ENCODE peak calls at places on chromosome 5, in four cellular contexts. S is lung, J is heart right ventricle, W is fibroblast of mammary gland. B is an unnamed sample.

GRCh38 chr5:33834334-33834733 is 57.5 kb downstream of the ADAMTS12 start:
- DNase-seq in S (no peak), J (no peak), W (no peak), B (no peak)

GRCh38 chr5:98111686-98112085 is 661.8 kb upstream of the RGMB start:
- DNase-seq in S (no peak), J (no peak), W (peak), B (peak)

GRCh38 chr5:154371687-154372086 is 74.1 kb upstream of the SAP30L start:
- DNase-seq in S (no peak), J (no peak), W (peak), B (peak)

GRCh38 chr5:56508249-56508648 is 275.1 kb upstream of the ANKRD55 start:
- DNase-seq in S (no peak), J (no peak), W (no peak), B (no peak)

GRCh38 chr5:125785407-125785806 is 637.8 kb upstream of the GRAMD2B start:
- DNase-seq in S (no peak), J (no peak), W (no peak), B (no peak)

GRCh38 chr5:173234129-173234793 is 745 bp downstream of the NKX2-5 start:
- DNase-seq in S (no peak), J (peak), W (no peak), B (no peak)

GRCh38 chr5:150789943-150790611 is 11.5 kb downstream of the SMIM3 start:
- DNase-seq in S (peak), J (no peak), W (peak), B (peak)

GRCh38 chr5:31124906-31125305 is 68.6 kb upstream of the CDH6 start:
- DNase-seq in S (no peak), J (no peak), W (no peak), B (peak)

GRCh38 chr5:110639307-110639902 is 87.1 kb downstream of the TMEM232 start:
- DNase-seq in S (no peak), J (no peak), W (peak), B (no peak)

GRCh38 chr5:173512637-173513435 is 103.6 kb downstream of the BOD1 start:
- DNase-seq in S (no peak), J (no peak), W (no peak), B (no peak)

GRCh38 chr5:151451626-151452520 is 4.5 kb downstream of the SLC36A1 start:
- DNase-seq in S (no peak), J (no peak), W (peak), B (peak)

GRCh38 chr5:16787278-16787677 is 148.8 kb downstream of the MYO10 start:
- DNase-seq in S (no peak), J (no peak), W (no peak), B (no peak)

GRCh38 chr5:169201597-169201996 is 99.3 kb downstream of the SLIT3 start:
- DNase-seq in S (no peak), J (no peak), W (peak), B (peak)

GRCh38 chr5:39760385-39761198 is 335.8 kb upstream of the DAB2 start:
- DNase-seq in S (no peak), J (no peak), W (peak), B (peak)

GRCh38 chr5:63262191-63262981 is 683.8 kb downstream of the LRRC70 start:
- DNase-seq in S (no peak), J (no peak), W (peak), B (peak)

GRCh38 chr5:1112596-1113331 is 901 bp upstream of the SLC12A7 start:
- DNase-seq in S (no peak), J (no peak), W (no peak), B (peak)

GRCh38 chr5:165525268-165525667 is 2019.8 kb downstream of the MAT2B start:
- DNase-seq in S (no peak), J (no peak), W (peak), B (peak)

GRCh38 chr5:173243808-173244305 is 8.9 kb upstream of the NKX2-5 start:
- DNase-seq in S (no peak), J (peak), W (no peak), B (no peak)

GRCh38 chr5:21154526-21154925 is 1166.5 kb upstream of the CDH18 start:
- DNase-seq in S (no peak), J (no peak), W (no peak), B (peak)

GRCh38 chr5:141637693-141638419 is 1.1 kb downstream of the RELL2 start:
- DNase-seq in S (peak), J (peak), W (peak), B (peak)

GRCh38 chr5:61801174-61801573 is 469.1 kb downstream of the ZSWIM6 start:
- DNase-seq in S (no peak), J (no peak), W (no peak), B (no peak)

GRCh38 chr5:133144245-133144981 is 92.6 kb downstream of the HSPA4 start:
- DNase-seq in S (no peak), J (no peak), W (no peak), B (no peak)

GRCh38 chr5:152427691-152428090 is 22.6 kb upstream of the NMUR2 start:
- DNase-seq in S (no peak), J (no peak), W (no peak), B (no peak)

GRCh38 chr5:64417390-64417789 is 88.4 kb upstream of the RGS7BP start:
- DNase-seq in S (no peak), J (no peak), W (no peak), B (no peak)

GRCh38 chr5:151106073-151106472 is 25.2 kb upstream of the TNIP1 start:
- DNase-seq in S (no peak), J (no peak), W (no peak), B (no peak)

GRCh38 chr5:86909896-86910295 is 292.2 kb downstream of the COX7C start:
- DNase-seq in S (no peak), J (no peak), W (peak), B (peak)

GRCh38 chr5:142683116-142683515 is 2.8 kb downstream of the FGF1 start:
- DNase-seq in S (no peak), J (no peak), W (no peak), B (no peak)

GRCh38 chr5:142685418-142686209 is at the start of gene FGF1:
- DNase-seq in S (no peak), J (peak), W (no peak), B (peak)

GRCh38 chr5:142686210-142686734 is 382 bp upstream of the FGF1 start:
- DNase-seq in S (no peak), J (no peak), W (no peak), B (peak)

GRCh38 chr5:142683885-142684505 is 1.9 kb downstream of the FGF1 start:
- DNase-seq in S (no peak), J (no peak), W (no peak), B (no peak)

GRCh38 chr5:142684508-142685031 is 1.3 kb downstream of the FGF1 start:
- DNase-seq in S (no peak), J (no peak), W (no peak), B (no peak)
- H3K4me3 ChIP-seq in S (no peak), J (peak), W (no peak), B (no peak)

DNA sequence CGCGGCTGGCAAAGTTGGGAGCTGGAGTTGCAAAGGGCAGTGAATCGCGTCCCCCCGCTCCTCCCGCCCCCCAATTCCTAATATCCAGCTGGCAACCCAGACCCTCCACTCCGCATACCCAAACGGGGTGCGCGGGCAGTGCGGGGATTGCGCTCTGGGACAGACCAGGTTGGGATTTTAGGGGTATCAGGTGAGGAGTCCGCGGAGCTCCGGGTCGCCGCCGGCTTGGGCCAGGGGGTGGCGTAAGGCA is 553 bp downstream of the IQGAP2 start:
- DNase-seq in S (no peak), J (peak), W (no peak), B (no peak)
- TF ChIP-seq CTCF in S (no peak), J (no peak), W (no peak), B (no peak)

GRCh38 chr5:42655982-42656660 is 100.5 kb upstream of the CCDC152 start:
- DNase-seq in S (no peak), J (no peak), W (peak), B (peak)
- H3K4me3 ChIP-seq in S (no peak), J (no peak), W (no peak), B (peak)

DNA sequence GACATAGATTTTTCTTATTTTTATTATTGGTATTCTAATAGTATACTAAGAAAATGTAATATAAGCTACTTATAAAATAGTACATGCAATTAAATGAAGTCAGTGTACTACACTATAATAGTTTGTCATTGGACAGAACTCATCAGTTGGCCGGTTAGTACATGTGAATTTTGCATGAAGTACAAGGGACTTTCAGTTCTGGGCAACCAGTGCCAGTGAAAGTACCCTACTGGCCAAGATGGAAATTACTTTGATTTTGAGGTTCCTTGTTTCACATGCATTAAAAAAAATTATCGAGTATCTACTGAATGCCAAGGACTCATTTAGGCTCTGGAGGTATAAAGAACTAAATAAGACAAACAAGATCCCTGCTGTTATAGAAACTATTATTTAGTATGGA is 213.4 kb upstream of the ELL2 start:
- DNase-seq in S (no peak), J (no peak), W (peak), B (peak)
- TF ChIP-seq CTCF in S (no peak), J (no peak), W (peak), B (peak)

GRCh38 chr5:158812381-158812780 is 287.3 kb downstream of the EBF1 start:
- DNase-seq in S (no peak), J (no peak), W (no peak), B (no peak)
- H3K4me3 ChIP-seq in S (no peak), J (no peak), W (no peak), B (no peak)

GRCh38 chr5:159727167-159727566 is 189.1 kb upstream of the ADRA1B start:
- DNase-seq in S (no peak), J (no peak), W (no peak), B (no peak)
- TF ChIP-seq CTCF in S (no peak), J (no peak), W (no peak), B (no peak)

DNA sequence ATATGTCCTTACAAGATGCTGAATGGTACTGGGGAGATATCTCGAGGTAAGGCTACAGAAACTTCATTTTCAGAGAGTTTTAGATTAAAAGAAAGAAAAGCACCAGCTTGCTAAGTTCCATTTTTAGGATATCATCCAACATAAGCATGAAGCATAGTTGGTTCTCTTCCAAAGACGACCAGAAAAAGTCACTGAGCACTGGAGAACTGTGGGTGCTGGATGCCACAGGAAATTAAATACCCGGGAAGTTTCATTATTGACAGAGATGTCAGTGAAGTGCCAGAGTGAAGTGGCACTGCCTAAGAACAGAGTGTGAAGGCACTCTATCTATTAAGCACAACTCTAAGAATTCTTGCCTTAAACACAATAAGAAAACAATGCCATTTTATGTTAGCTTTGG is 76.8 kb downstream of the PIK3R1 start:
- DNase-seq in S (no peak), J (no peak), W (no peak), B (no peak)
- H3K4me3 ChIP-seq in S (no peak), J (no peak), W (no peak), B (no peak)

DNA sequence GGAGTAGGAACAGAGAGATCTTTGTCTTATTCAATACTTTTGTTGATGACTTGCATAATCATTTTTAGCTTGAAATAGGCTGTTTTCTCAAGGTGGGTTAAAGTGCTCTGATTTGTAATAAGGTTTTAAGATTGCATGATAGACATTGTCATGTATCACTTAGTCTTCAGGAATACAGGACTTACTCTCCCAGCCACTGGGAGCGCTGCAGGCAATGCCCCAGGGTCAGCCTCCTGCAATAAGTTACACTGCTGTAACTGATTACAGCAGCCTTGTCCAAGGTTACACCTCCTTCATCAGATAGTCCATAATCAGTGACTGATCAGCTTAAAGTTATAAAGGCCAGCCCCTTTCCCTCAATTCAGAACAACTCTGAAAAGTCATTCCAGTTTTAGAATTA is 218.6 kb downstream of the ESM1 start:
- DNase-seq in S (no peak), J (no peak), W (no peak), B (no peak)
- TF ChIP-seq CTCF in S (no peak), J (no peak), W (no peak), B (no peak)

DNA sequence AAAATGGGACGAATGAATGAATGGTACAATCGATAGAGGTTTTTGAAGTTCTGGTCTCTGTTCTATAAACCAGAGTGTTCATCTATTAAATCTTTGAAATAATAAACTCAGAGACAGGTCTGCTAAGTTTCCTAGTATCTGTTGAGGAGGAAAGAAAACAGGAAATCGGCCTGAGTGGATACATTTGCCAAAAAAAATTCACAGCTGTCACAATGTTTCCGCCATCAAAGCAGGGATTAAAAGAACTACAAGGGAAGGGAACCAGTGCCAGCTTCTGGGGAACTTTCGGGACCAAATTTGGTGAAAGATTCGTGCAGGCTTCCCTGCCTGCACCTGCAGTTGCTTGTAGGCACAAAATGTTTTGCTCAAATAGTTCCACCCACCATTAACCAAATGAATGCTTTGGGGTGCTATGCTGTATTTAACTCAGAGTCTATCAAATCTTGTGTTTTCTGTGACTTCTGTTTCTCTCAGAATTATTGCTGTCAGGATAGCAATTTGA is 267.5 kb downstream of the MSX2 start:
- DNase-seq in S (no peak), J (no peak), W (no peak), B (no peak)
- H3K4me3 ChIP-seq in S (no peak), J (no peak), W (no peak), B (no peak)